ENCODE peak calls at places on chromosomes 16 and 17, in five cellular contexts. One of them, this sample, is unnamed. For H3K36me3 and H3K4me1, the result is how much of the 10 kb centered on the place peaks cover.

GRCh38 chr16:21727344-21727743 is 63.6 kb downstream of the OTOA start:
- DNase-seq in SJSA1: no peak
- DNase-seq in left ventricle myocardium inferior: no peak
- DNase-seq in vagina: no peak
- DNase-seq in heart left ventricle: no peak
- DNase-seq in this sample: no peak

GRCh38 chr17:14919049-14919545 is 346.0 kb downstream of the PMP22 start:
- DNase-seq in SJSA1: no peak
- DNase-seq in left ventricle myocardium inferior: no peak
- DNase-seq in vagina: no peak
- DNase-seq in heart left ventricle: no peak
- DNase-seq in this sample: no peak

GRCh38 chr17:49180998-49181635 is 29.3 kb downstream of the GNGT2 start:
- DNase-seq in SJSA1: no peak
- DNase-seq in left ventricle myocardium inferior: no peak
- DNase-seq in vagina: no peak
- DNase-seq in heart left ventricle: no peak
- DNase-seq in this sample: no peak

GRCh38 chr17:19016881-19017280 is 12.3 kb upstream of the FAM83G start:
- DNase-seq in SJSA1: no peak
- DNase-seq in left ventricle myocardium inferior: no peak
- DNase-seq in vagina: no peak
- DNase-seq in heart left ventricle: no peak
- DNase-seq in this sample: no peak

GRCh38 chr17:21285164-21286065 is 904 bp downstream of the MAP2K3 start:
- DNase-seq in SJSA1: peak
- DNase-seq in left ventricle myocardium inferior: no peak
- DNase-seq in vagina: no peak
- DNase-seq in heart left ventricle: no peak
- DNase-seq in this sample: no peak

GRCh38 chr16:1909661-1910231 is 8.5 kb downstream of the HS3ST6 start:
- DNase-seq in SJSA1: no peak
- DNase-seq in left ventricle myocardium inferior: no peak
- DNase-seq in vagina: peak
- DNase-seq in heart left ventricle: no peak
- DNase-seq in this sample: no peak

GRCh38 chr16:84726670-84727467 is 27.1 kb downstream of the USP10 start:
- DNase-seq in SJSA1: no peak
- DNase-seq in left ventricle myocardium inferior: peak
- DNase-seq in vagina: no peak
- DNase-seq in heart left ventricle: no peak
- DNase-seq in this sample: no peak

GRCh38 chr17:8079291-8080207 is 8.0 kb downstream of the ALOX12B start:
- DNase-seq in SJSA1: peak
- DNase-seq in left ventricle myocardium inferior: peak
- DNase-seq in vagina: no peak
- DNase-seq in heart left ventricle: peak
- DNase-seq in this sample: no peak

GRCh38 chr16:2024026-2024425 is 2.7 kb upstream of the NHERF2 start:
- DNase-seq in SJSA1: no peak
- DNase-seq in left ventricle myocardium inferior: peak
- DNase-seq in vagina: no peak
- DNase-seq in heart left ventricle: no peak
- DNase-seq in this sample: no peak

GRCh38 chr16:3099732-3100499 is 822 bp upstream of the ZSCAN10 start:
- DNase-seq in SJSA1: peak
- DNase-seq in left ventricle myocardium inferior: peak
- DNase-seq in vagina: no peak
- DNase-seq in heart left ventricle: peak
- DNase-seq in this sample: no peak

GRCh38 chr17:77926967-77927366 is 31.5 kb upstream of the TNRC6C start:
- DNase-seq in SJSA1: no peak
- DNase-seq in left ventricle myocardium inferior: no peak
- DNase-seq in vagina: no peak
- DNase-seq in heart left ventricle: no peak
- DNase-seq in this sample: no peak
- H3K4me3 ChIP-seq in SJSA1: no peak
- H3K4me3 ChIP-seq in left ventricle myocardium inferior: no peak
- H3K4me3 ChIP-seq in vagina: no peak
- H3K4me3 ChIP-seq in heart left ventricle: no peak
- H3K4me3 ChIP-seq in this sample: no peak

GRCh38 chr17:58210922-58211321 is 8.1 kb downstream of the MKS1 start:
- DNase-seq in SJSA1: no peak
- DNase-seq in left ventricle myocardium inferior: no peak
- DNase-seq in vagina: no peak
- DNase-seq in heart left ventricle: no peak
- DNase-seq in this sample: no peak
- H3K36me3 ChIP-seq in SJSA1: under half
- H3K36me3 ChIP-seq in left ventricle myocardium inferior: half or more
- H3K36me3 ChIP-seq in vagina: under half
- H3K36me3 ChIP-seq in heart left ventricle: half or more
- H3K36me3 ChIP-seq in this sample: under half

GRCh38 chr17:1000597-1001490 is 3.9 kb downstream of the TIMM22 start:
- DNase-seq in SJSA1: no peak
- DNase-seq in left ventricle myocardium inferior: peak
- DNase-seq in vagina: no peak
- DNase-seq in heart left ventricle: no peak
- DNase-seq in this sample: no peak
- H3K4me1 ChIP-seq in SJSA1: under half
- H3K4me1 ChIP-seq in left ventricle myocardium inferior: half or more
- H3K4me1 ChIP-seq in vagina: half or more
- H3K4me1 ChIP-seq in heart left ventricle: half or more
- H3K4me1 ChIP-seq in this sample: half or more

GRCh38 chr17:75155191-75155601 is 884 bp upstream of the JPT1 start:
- DNase-seq in SJSA1: no peak
- DNase-seq in left ventricle myocardium inferior: no peak
- DNase-seq in vagina: no peak
- DNase-seq in heart left ventricle: no peak
- DNase-seq in this sample: no peak

GRCh38 chr17:75153854-75154194 is 488 bp downstream of the JPT1 start:
- DNase-seq in SJSA1: peak
- DNase-seq in left ventricle myocardium inferior: no peak
- DNase-seq in vagina: no peak
- DNase-seq in heart left ventricle: peak
- DNase-seq in this sample: no peak

GRCh38 chr17:75152523-75152922 is 1.8 kb downstream of the JPT1 start:
- DNase-seq in SJSA1: no peak
- DNase-seq in left ventricle myocardium inferior: no peak
- DNase-seq in vagina: no peak
- DNase-seq in heart left ventricle: no peak
- DNase-seq in this sample: no peak

GRCh38 chr17:75152971-75153853 is 1.1 kb downstream of the JPT1 start:
- DNase-seq in SJSA1: peak
- DNase-seq in left ventricle myocardium inferior: no peak
- DNase-seq in vagina: no peak
- DNase-seq in heart left ventricle: peak
- DNase-seq in this sample: no peak

GRCh38 chr17:75154195-75155106 is at the start of gene JPT1:
- DNase-seq in SJSA1: peak
- DNase-seq in left ventricle myocardium inferior: peak
- DNase-seq in vagina: no peak
- DNase-seq in heart left ventricle: peak
- DNase-seq in this sample: peak
- H3K4me3 ChIP-seq in SJSA1: peak
- H3K4me3 ChIP-seq in left ventricle myocardium inferior: peak
- H3K4me3 ChIP-seq in vagina: peak
- H3K4me3 ChIP-seq in heart left ventricle: peak
- H3K4me3 ChIP-seq in this sample: peak

DNA sequence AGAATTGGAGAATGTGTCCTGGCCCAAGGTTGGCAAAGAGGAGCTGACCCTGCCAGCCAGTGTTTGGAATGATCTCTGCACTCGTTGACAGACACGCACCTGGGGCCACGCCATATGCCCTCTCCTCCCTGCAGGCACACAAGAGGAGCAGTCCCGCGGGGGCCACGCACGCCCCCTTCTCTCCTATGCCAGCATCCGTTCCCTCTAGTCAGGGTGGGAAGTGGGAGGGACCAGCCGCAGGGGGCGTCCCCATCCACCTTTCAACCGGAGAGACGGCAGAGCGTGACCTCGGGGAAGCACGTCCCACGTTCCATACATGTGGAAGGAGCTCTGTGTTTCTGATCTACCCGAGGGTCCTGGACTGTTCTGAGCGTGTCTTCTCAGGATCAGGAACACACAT is 86.9 kb upstream of the ZNF750 start:
- DNase-seq in SJSA1: no peak
- DNase-seq in left ventricle myocardium inferior: no peak
- DNase-seq in vagina: no peak
- DNase-seq in heart left ventricle: no peak
- DNase-seq in this sample: no peak
- H3K36me3 ChIP-seq in SJSA1: half or more
- H3K36me3 ChIP-seq in left ventricle myocardium inferior: half or more
- H3K36me3 ChIP-seq in vagina: under half
- H3K36me3 ChIP-seq in heart left ventricle: half or more
- H3K36me3 ChIP-seq in this sample: under half

GRCh38 chr17:3958200-3958599 is 6.0 kb downstream of the ATP2A3 start:
- DNase-seq in SJSA1: no peak
- DNase-seq in left ventricle myocardium inferior: no peak
- DNase-seq in vagina: no peak
- DNase-seq in heart left ventricle: no peak
- DNase-seq in this sample: no peak

GRCh38 chr17:3960764-3961163 is 3.5 kb downstream of the ATP2A3 start:
- DNase-seq in SJSA1: no peak
- DNase-seq in left ventricle myocardium inferior: no peak
- DNase-seq in vagina: no peak
- DNase-seq in heart left ventricle: no peak
- DNase-seq in this sample: no peak

GRCh38 chr17:3961564-3962047 is 2.6 kb downstream of the ATP2A3 start:
- DNase-seq in SJSA1: no peak
- DNase-seq in left ventricle myocardium inferior: no peak
- DNase-seq in vagina: no peak
- DNase-seq in heart left ventricle: no peak
- DNase-seq in this sample: no peak

GRCh38 chr17:3959295-3959899 is 4.8 kb downstream of the ATP2A3 start:
- DNase-seq in SJSA1: peak
- DNase-seq in left ventricle myocardium inferior: no peak
- DNase-seq in vagina: no peak
- DNase-seq in heart left ventricle: no peak
- DNase-seq in this sample: no peak

GRCh38 chr17:3959921-3960601 is 4.2 kb downstream of the ATP2A3 start:
- DNase-seq in SJSA1: no peak
- DNase-seq in left ventricle myocardium inferior: no peak
- DNase-seq in vagina: no peak
- DNase-seq in heart left ventricle: no peak
- DNase-seq in this sample: no peak
- H3K4me1 ChIP-seq in SJSA1: under half
- H3K4me1 ChIP-seq in left ventricle myocardium inferior: half or more
- H3K4me1 ChIP-seq in vagina: under half
- H3K4me1 ChIP-seq in heart left ventricle: half or more
- H3K4me1 ChIP-seq in this sample: under half

DNA sequence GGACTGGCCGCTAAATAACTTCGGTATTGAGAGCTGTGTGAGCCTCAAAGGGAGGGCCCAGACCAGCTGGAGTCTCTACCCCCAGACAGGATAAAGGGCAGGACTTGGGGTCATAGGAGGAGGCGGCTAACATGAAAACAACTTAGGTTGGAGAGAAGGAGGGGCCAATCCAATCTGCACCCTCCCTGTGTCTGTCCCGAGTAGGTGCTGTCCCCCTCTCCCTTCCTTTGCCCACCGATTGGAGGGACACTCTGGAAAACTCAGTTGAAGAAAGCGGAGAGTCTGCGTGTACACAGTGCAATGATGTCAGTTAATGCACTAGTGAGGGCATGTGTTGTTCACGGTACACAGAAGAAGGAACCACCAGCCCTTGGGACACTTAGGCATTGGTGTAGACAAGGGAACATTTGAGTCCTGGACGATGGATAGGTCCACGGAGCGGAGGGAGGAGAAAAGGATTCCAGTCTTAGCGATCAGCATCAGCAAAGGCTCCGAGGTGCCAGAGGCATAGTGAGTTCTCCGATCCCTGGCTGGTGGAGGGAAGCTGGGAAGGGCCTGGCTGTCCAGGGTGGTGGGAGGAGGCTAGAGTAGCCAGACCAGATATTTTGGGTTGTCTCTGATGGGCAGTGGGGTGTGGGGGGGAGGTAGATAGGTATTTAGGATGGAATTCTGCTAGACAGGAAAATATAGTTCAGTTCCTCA is 761 bp downstream of the NOL3 start:
- DNase-seq in SJSA1: no peak
- DNase-seq in left ventricle myocardium inferior: no peak
- DNase-seq in vagina: no peak
- DNase-seq in heart left ventricle: no peak
- DNase-seq in this sample: no peak
- H3K4me3 ChIP-seq in SJSA1: peak
- H3K4me3 ChIP-seq in left ventricle myocardium inferior: peak
- H3K4me3 ChIP-seq in vagina: peak
- H3K4me3 ChIP-seq in heart left ventricle: peak
- H3K4me3 ChIP-seq in this sample: peak

This sample was measured in Panc1.